ENCODE peak calls at places on chromosomes 2 and 18, in eight cellular contexts. X is right cardiac atrium, L is psoas muscle, M is fibroblast of lung, R is uterus, C is body of pancreas, J is lower lobe of right lung, S is left ventricle myocardium inferior. P is an unnamed sample.

GRCh38 chr2:153891061-153891460 is 19.3 kb downstream of the GALNT13 start:
- DNase-seq in C (no peak), L (no peak), S (no peak), M (peak), J (no peak), X (no peak), R (no peak), P (no peak)

GRCh38 chr2:893311-893710 is 57.3 kb upstream of the SNTG2 start:
- DNase-seq in X (no peak), L (no peak), R (no peak), J (no peak), M (no peak), C (peak), S (no peak), P (peak)

GRCh38 chr2:85393836-85394235 is 16.3 kb downstream of the CAPG start:
- DNase-seq in C (no peak), J (no peak), M (no peak), X (no peak), R (no peak), S (no peak), L (no peak), P (no peak)

GRCh38 chr2:210128961-210129360 is 42.2 kb downstream of the KANSL1L start:
- DNase-seq in R (no peak), M (peak), X (no peak), S (no peak), L (no peak), C (no peak), J (no peak), P (no peak)

GRCh38 chr2:177026253-177026652 is 186.3 kb upstream of the HNRNPA3 start:
- DNase-seq in J (no peak), M (no peak), C (no peak), X (no peak), R (no peak), S (no peak), L (no peak), P (no peak)

GRCh38 chr2:236168110-236169067 is at the start of gene GBX2:
- DNase-seq in J (no peak), M (peak), S (no peak), R (no peak), C (no peak), L (peak), X (peak), P (peak)

GRCh38 chr18:32378705-32379104 is 92.0 kb downstream of the GAREM1 start:
- DNase-seq in M (peak), X (no peak), L (no peak), C (peak), S (no peak), J (no peak), R (no peak), P (no peak)

GRCh38 chr18:11146238-11146946 is 3.0 kb downstream of the PIEZO2 start:
- DNase-seq in X (peak), C (no peak), M (no peak), L (peak), S (peak), J (no peak), R (no peak), P (no peak)

GRCh38 chr2:69139778-69140177 is 126.8 kb downstream of the ANTXR1 start:
- DNase-seq in C (no peak), L (no peak), X (no peak), S (no peak), R (no peak), M (no peak), J (no peak), P (no peak)

GRCh38 chr2:177543007-177543760 is 150.6 kb downstream of the AGPS start:
- DNase-seq in M (peak), C (peak), J (no peak), L (no peak), R (no peak), X (peak), S (no peak), P (no peak)

GRCh38 chr2:149058936-149059335 is 20.4 kb downstream of the LYPD6B start:
- DNase-seq in M (no peak), X (no peak), L (no peak), S (no peak), C (no peak), R (no peak), J (no peak), P (no peak)

GRCh38 chr2:118849226-118850170 is 2.0 kb upstream of the EN1 start:
- DNase-seq in X (no peak), J (no peak), C (no peak), M (no peak), S (no peak), L (no peak), R (no peak), P (no peak)

GRCh38 chr2:113973856-113974255 is 84.0 kb downstream of the ACTR3 start:
- DNase-seq in L (no peak), X (no peak), R (no peak), J (no peak), C (no peak), M (no peak), S (no peak), P (no peak)

GRCh38 chr2:119650206-119650605 is 28.8 kb upstream of the TMEM177 start:
- DNase-seq in C (no peak), M (peak), X (no peak), L (no peak), S (no peak), R (no peak), J (no peak), P (no peak)

GRCh38 chr2:109300582-109300981 is 171.6 kb downstream of the SH3RF3 start:
- DNase-seq in C (no peak), S (no peak), X (no peak), J (no peak), L (no peak), R (no peak), M (no peak), P (no peak)

DNA sequence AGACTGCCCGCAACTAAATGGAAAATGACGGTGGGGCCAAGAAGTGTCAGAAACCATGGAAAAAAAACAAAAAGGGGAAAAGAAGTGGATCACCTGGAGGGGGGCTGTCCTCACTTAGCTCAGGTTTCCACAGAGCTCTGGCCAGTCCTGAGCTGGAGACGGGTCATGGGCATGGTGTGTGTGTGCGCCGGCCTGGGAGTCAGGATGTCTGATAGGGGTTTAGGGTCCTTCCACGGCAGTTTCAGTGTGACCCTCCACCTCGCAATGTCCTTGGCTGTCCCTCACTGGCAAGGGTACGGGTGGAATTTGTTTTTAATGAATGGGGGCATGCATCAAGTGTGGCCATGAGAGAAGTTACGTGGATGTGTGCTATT is 133.2 kb upstream of the MEIS1 start:
- DNase-seq in R (peak), J (no peak), M (no peak), S (no peak), L (no peak), X (peak), C (no peak), P (no peak)
- H3K4me3 ChIP-seq in R (no peak), J (no peak), M (no peak), S (no peak), L (no peak), X (no peak), C (no peak), P (no peak)

DNA sequence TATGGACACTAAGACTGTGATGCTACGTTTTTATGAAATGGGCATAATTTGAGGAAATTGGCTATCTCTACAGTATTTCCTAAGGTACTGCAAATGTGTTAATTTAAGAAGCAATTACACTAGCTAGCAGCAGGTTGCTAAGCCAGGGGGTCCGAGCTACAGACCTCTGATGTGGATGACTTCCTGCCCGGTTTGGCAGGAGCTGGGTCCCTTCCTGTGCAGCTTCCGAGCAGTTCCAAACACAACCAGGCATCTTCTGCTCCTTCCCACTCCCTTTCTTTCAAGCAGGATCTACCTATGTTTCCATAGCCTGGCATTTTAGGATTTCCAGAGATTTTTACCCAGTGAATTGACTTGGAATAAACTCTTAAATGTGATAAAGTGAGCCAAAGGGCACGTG is 55.7 kb downstream of the SCN2A start:
- DNase-seq in J (no peak), S (no peak), R (no peak), M (no peak), C (no peak), X (no peak), L (no peak), P (no peak)
- H3K4me3 ChIP-seq in J (no peak), S (no peak), R (no peak), M (no peak), C (no peak), X (no peak), L (no peak), P (no peak)

DNA sequence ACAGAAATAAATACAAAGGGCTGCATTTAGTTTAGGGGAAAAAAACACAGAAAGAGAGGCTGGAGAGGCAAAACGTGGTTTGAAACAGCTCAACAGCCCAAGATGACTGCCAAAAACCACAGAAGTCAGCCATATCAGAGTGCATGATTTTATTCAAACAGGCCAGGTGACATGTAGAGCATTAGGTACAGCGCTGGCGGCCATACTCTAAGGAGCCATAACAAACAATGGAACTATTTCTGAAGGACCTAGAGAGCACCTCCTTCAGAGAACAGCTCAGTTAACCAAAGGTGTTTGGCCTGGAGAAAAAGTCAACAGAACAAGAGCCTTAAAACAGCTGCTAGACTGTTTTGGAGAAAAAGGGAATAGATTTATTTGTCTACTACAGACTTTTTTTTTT is 2.6 kb downstream of the THADA start:
- DNase-seq in J (peak), M (peak), S (no peak), R (no peak), C (no peak), L (no peak), X (no peak), P (no peak)
- H3K4me3 ChIP-seq in J (no peak), M (no peak), S (no peak), R (no peak), C (no peak), L (no peak), X (no peak), P (no peak)

GRCh38 chr2:160039166-160039903 is 23.1 kb downstream of the PLA2R1 start:
- DNase-seq in J (no peak), R (peak), C (peak), S (no peak), X (no peak), L (no peak), M (peak), P (no peak)

GRCh38 chr2:160034396-160034795 is 28.0 kb downstream of the PLA2R1 start:
- DNase-seq in X (no peak), C (no peak), L (no peak), S (no peak), J (no peak), R (no peak), M (peak), P (no peak)

GRCh38 chr2:160033732-160034392 is 28.6 kb downstream of the PLA2R1 start:
- DNase-seq in M (peak), C (no peak), L (no peak), S (no peak), R (no peak), X (no peak), J (no peak), P (no peak)

GRCh38 chr2:160035125-160035524 is 27.3 kb downstream of the PLA2R1 start:
- DNase-seq in C (no peak), L (no peak), R (no peak), M (no peak), J (no peak), S (no peak), X (no peak), P (no peak)

GRCh38 chr2:160036736-160037135 is 25.7 kb downstream of the PLA2R1 start:
- DNase-seq in R (no peak), C (no peak), L (no peak), M (no peak), S (no peak), X (no peak), J (no peak), P (no peak)
- H3K4me3 ChIP-seq in R (no peak), C (no peak), L (no peak), M (no peak), S (no peak), X (no peak), J (no peak), P (no peak)

GRCh38 chr2:99406137-99406536 is 68.9 kb downstream of the EIF5B start:
- DNase-seq in C (no peak), S (no peak), J (no peak), L (no peak), R (no peak), X (no peak), M (no peak), P (no peak)

GRCh38 chr2:99403524-99403923 is 66.3 kb downstream of the EIF5B start:
- DNase-seq in L (no peak), S (no peak), J (no peak), R (no peak), M (peak), C (no peak), X (no peak), P (no peak)

GRCh38 chr2:99404039-99404799 is 67.0 kb downstream of the EIF5B start:
- DNase-seq in S (no peak), L (no peak), R (no peak), X (no peak), M (no peak), J (no peak), C (no peak), P (no peak)

GRCh38 chr2:99403084-99403483 is 65.9 kb downstream of the EIF5B start:
- DNase-seq in C (no peak), L (no peak), S (no peak), X (no peak), M (peak), R (no peak), J (no peak), P (no peak)

GRCh38 chr2:99404800-99405669 is 67.8 kb downstream of the EIF5B start:
- DNase-seq in L (no peak), M (no peak), S (no peak), C (no peak), J (no peak), R (no peak), X (no peak), P (no peak)
- H3K4me3 ChIP-seq in L (no peak), M (no peak), S (peak), C (no peak), J (no peak), R (no peak), X (no peak), P (no peak)

P was measured in testis.